ENCODE peak calls at places on chromosomes 13 and 19, in four cellular contexts. One of them, this sample, is unnamed.

GRCh38 chr19:31261651-31262331 is 87.4 kb downstream of the TSHZ3 start:
- DNase-seq in GM12878: no peak
- DNase-seq in HepG2: no peak
- DNase-seq in K562: no peak
- DNase-seq in this sample: no peak

GRCh38 chr19:44072543-44073401 is 813 bp downstream of the ZNF284 start:
- DNase-seq in K562: no peak
- DNase-seq in GM12878: no peak
- DNase-seq in HepG2: no peak
- DNase-seq in this sample: no peak

GRCh38 chr13:83531022-83531421 is 351.3 kb downstream of the SLITRK1 start:
- DNase-seq in K562: no peak
- DNase-seq in GM12878: no peak
- DNase-seq in HepG2: no peak
- DNase-seq in this sample: no peak

GRCh38 chr19:46639356-46640061 is 3.5 kb upstream of the GNG8 start:
- DNase-seq in GM12878: no peak
- DNase-seq in HepG2: no peak
- DNase-seq in K562: peak
- DNase-seq in this sample: no peak

GRCh38 chr13:104854698-104855097 is 1680.8 kb downstream of the EFNB2 start:
- DNase-seq in HepG2: no peak
- DNase-seq in GM12878: no peak
- DNase-seq in K562: no peak
- DNase-seq in this sample: no peak

GRCh38 chr19:3710265-3710812 is 2.2 kb downstream of the TJP3 start:
- DNase-seq in GM12878: no peak
- DNase-seq in HepG2: peak
- DNase-seq in K562: peak
- DNase-seq in this sample: no peak

GRCh38 chr19:5103061-5103701 is 134.3 kb downstream of the KDM4B start:
- DNase-seq in HepG2: no peak
- DNase-seq in GM12878: no peak
- DNase-seq in K562: no peak
- DNase-seq in this sample: no peak

GRCh38 chr13:108895220-108895704 is 265.9 kb downstream of the MYO16 start:
- DNase-seq in HepG2: peak
- DNase-seq in GM12878: no peak
- DNase-seq in K562: no peak
- DNase-seq in this sample: no peak

GRCh38 chr19:5642204-5642603 is 19.3 kb downstream of the SAFB start:
- DNase-seq in K562: no peak
- DNase-seq in HepG2: no peak
- DNase-seq in GM12878: no peak
- DNase-seq in this sample: no peak

GRCh38 chr13:26614721-26615120 is 57.2 kb downstream of the WASF3 start:
- DNase-seq in GM12878: no peak
- DNase-seq in HepG2: no peak
- DNase-seq in K562: no peak
- DNase-seq in this sample: no peak

GRCh38 chr19:16608290-16608704 is 19.7 kb downstream of the MED26 start:
- DNase-seq in GM12878: no peak
- DNase-seq in HepG2: no peak
- DNase-seq in K562: no peak
- DNase-seq in this sample: no peak

GRCh38 chr13:74246398-74246975 is 112.3 kb upstream of the KLF12 start:
- DNase-seq in HepG2: no peak
- DNase-seq in GM12878: no peak
- DNase-seq in K562: no peak
- DNase-seq in this sample: no peak

GRCh38 chr13:91017031-91017668 is 330.3 kb upstream of the MIR17HG start:
- DNase-seq in HepG2: no peak
- DNase-seq in K562: peak
- DNase-seq in GM12878: peak
- DNase-seq in this sample: peak

GRCh38 chr13:54945978-54946377 is 1917.4 kb downstream of the OLFM4 start:
- DNase-seq in GM12878: no peak
- DNase-seq in K562: no peak
- DNase-seq in HepG2: no peak
- DNase-seq in this sample: no peak

GRCh38 chr13:97386832-97387486 is 47.0 kb upstream of the RAP2A start:
- DNase-seq in GM12878: no peak
- DNase-seq in HepG2: no peak
- DNase-seq in K562: no peak
- DNase-seq in this sample: no peak

DNA sequence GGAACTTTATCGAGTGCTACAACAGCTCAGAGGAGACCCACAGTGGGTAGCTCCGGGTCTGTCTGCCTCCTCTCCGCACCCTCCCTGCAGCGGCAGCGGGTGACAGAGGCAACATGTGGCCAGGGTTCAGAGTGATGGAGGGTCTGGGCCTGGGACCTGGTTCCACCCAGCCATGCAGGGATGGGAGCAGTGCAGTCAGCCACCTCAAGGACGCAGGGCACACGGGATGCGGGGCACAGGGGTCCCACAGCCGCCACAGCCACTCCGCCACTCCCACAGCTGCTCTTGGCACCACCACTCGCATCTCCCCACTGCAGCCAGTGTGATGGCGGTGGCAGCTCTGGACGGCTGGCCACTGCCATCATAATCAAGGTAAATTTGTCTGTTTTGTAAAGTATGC is 892.9 kb downstream of the OLFM4 start:
- DNase-seq in K562: no peak
- DNase-seq in GM12878: no peak
- DNase-seq in HepG2: no peak
- DNase-seq in this sample: no peak
- TF ChIP-seq FOXM1 in K562: no peak
- TF ChIP-seq FOXM1 in GM12878: no peak
- TF ChIP-seq FOXM1 in HepG2: no peak
- TF ChIP-seq FOXM1 in this sample: no peak

GRCh38 chr13:113836917-113837553 is 26.8 kb downstream of the GAS6 start:
- DNase-seq in HepG2: no peak
- DNase-seq in K562: no peak
- DNase-seq in GM12878: no peak
- DNase-seq in this sample: no peak
- TF ChIP-seq SP1 in HepG2: no peak
- TF ChIP-seq SP1 in K562: no peak
- TF ChIP-seq SP1 in GM12878: no peak
- TF ChIP-seq SP1 in this sample: no peak

GRCh38 chr13:33016414-33017409 is at the start of gene KL:
- DNase-seq in HepG2: no peak
- DNase-seq in K562: no peak
- DNase-seq in GM12878: no peak
- DNase-seq in this sample: peak
- TF ChIP-seq BHLHE40 in HepG2: no peak
- TF ChIP-seq BHLHE40 in K562: no peak
- TF ChIP-seq BHLHE40 in GM12878: peak
- TF ChIP-seq BHLHE40 in this sample: no peak

GRCh38 chr13:28753946-28754345 is 35.2 kb upstream of the SLC46A3 start:
- DNase-seq in K562: no peak
- DNase-seq in HepG2: no peak
- DNase-seq in GM12878: no peak
- DNase-seq in this sample: no peak

GRCh38 chr13:28754698-28755545 is 36.2 kb upstream of the SLC46A3 start:
- DNase-seq in K562: peak
- DNase-seq in HepG2: peak
- DNase-seq in GM12878: no peak
- DNase-seq in this sample: no peak

GRCh38 chr13:28751210-28751935 is 32.6 kb upstream of the SLC46A3 start:
- DNase-seq in K562: no peak
- DNase-seq in GM12878: no peak
- DNase-seq in HepG2: no peak
- DNase-seq in this sample: no peak

GRCh38 chr13:28755546-28755870 is 36.7 kb upstream of the SLC46A3 start:
- DNase-seq in HepG2: no peak
- DNase-seq in K562: no peak
- DNase-seq in GM12878: no peak
- DNase-seq in this sample: no peak

DNA sequence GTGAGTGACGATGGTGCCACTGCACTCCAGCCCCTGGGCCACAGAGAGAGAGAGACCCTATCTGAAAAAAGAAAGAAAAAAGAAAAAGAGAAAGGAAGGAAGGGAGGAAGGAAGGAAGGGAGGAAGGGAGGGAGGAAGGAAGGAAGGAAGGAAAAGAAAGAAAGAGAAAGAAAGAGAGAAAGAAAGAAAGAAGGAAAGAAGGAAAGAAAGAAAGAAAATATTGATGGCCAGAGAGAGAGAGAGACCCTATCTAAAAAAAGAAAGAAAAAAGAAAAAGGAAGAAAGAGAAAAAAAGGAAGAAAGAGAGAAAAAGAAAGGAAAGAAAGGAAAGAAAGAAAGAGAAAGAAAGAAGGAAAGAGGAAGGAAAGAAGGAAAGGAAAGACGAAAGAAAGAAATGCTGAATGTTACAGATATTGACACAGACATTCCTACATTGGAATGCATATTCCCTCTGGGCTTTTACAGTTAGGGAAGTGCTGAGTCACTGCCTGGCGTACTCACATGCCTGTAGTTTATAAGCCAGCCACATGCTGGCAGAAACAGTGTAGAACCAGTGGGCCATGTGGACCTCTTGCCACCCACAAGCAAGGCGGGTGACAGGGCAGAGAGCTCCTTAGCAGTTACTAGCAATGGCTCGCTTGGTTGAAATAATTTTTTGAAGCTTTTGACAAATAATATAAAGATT is 34.6 kb upstream of the SLC46A3 start:
- DNase-seq in HepG2: peak
- DNase-seq in GM12878: no peak
- DNase-seq in K562: no peak
- DNase-seq in this sample: peak
- TF ChIP-seq FOXM1 in HepG2: no peak
- TF ChIP-seq FOXM1 in GM12878: no peak
- TF ChIP-seq FOXM1 in K562: no peak
- TF ChIP-seq FOXM1 in this sample: no peak

GRCh38 chr19:14550201-14550754 is 20.9 kb downstream of the TECR start:
- DNase-seq in K562: peak
- DNase-seq in HepG2: no peak
- DNase-seq in GM12878: no peak
- DNase-seq in this sample: no peak
- TF ChIP-seq SP1 in K562: no peak
- TF ChIP-seq SP1 in HepG2: no peak
- TF ChIP-seq SP1 in GM12878: no peak
- TF ChIP-seq SP1 in this sample: no peak

GRCh38 chr13:30744056-30744684 is 8.8 kb downstream of the ALOX5AP start:
- DNase-seq in HepG2: peak
- DNase-seq in K562: peak
- DNase-seq in GM12878: peak
- DNase-seq in this sample: no peak

GRCh38 chr13:30748717-30749116 is 13.4 kb downstream of the ALOX5AP start:
- DNase-seq in K562: no peak
- DNase-seq in HepG2: no peak
- DNase-seq in GM12878: no peak
- DNase-seq in this sample: no peak

GRCh38 chr13:30744686-30745085 is 9.3 kb downstream of the ALOX5AP start:
- DNase-seq in K562: no peak
- DNase-seq in GM12878: no peak
- DNase-seq in HepG2: peak
- DNase-seq in this sample: no peak

GRCh38 chr13:30745917-30746686 is 10.8 kb downstream of the ALOX5AP start:
- DNase-seq in GM12878: no peak
- DNase-seq in HepG2: peak
- DNase-seq in K562: no peak
- DNase-seq in this sample: no peak

DNA sequence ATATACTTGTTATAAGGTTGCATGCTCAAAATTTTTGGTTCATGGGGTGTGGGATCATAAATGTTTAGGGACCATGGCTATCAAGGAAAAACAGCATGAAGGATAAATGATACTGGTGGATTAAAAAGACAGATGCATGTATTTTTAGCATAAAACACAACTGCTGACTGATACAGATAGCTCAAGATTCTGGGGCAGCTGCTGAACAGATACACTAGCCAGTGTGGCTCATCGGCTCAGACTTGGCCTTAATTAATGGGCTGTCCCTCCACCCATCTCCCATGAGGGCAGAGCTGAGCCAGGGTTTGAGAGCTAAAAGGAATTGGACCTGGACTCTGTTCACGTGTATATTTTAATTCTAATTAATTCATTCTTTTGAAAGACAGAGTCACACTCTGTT is 11.5 kb downstream of the ALOX5AP start:
- DNase-seq in GM12878: no peak
- DNase-seq in K562: no peak
- DNase-seq in HepG2: no peak
- DNase-seq in this sample: no peak
- TF ChIP-seq BHLHE40 in GM12878: no peak
- TF ChIP-seq BHLHE40 in K562: no peak
- TF ChIP-seq BHLHE40 in HepG2: no peak
- TF ChIP-seq BHLHE40 in this sample: no peak

GRCh38 chr19:17775991-17776803 is 18.7 kb upstream of the B3GNT3 start:
- DNase-seq in K562: no peak
- DNase-seq in HepG2: no peak
- DNase-seq in GM12878: peak
- DNase-seq in this sample: no peak
- TF ChIP-seq FOXM1 in K562: no peak
- TF ChIP-seq FOXM1 in HepG2: no peak
- TF ChIP-seq FOXM1 in GM12878: peak
- TF ChIP-seq FOXM1 in this sample: no peak